ENCODE peak calls at places on chromosomes 4 and X, in eight cellular contexts. E is heart right ventricle; Q is H9; S is CD4-positive, alpha-beta memory T cell; W is heart left ventricle; F is lower lobe of right lung; Y is esophagus muscularis mucosa; L is CD8-positive, alpha-beta memory T cell. K is an unnamed sample.

GRCh38 chrX:40146471-40147398 is 49.0 kb upstream of the BCOR start:
- DNase-seq in L (peak; percentile 59), Y (no peak), Q (peak; percentile 74), F (peak; percentile 65), S (peak; percentile 50), E (no peak), W (peak; percentile 51), K (no peak)

GRCh38 chrX:39682778-39683177 is 415.0 kb downstream of the BCOR start:
- DNase-seq in L (no peak), S (no peak), Q (peak; percentile 55), Y (no peak), W (no peak), F (no peak), E (no peak), K (no peak)

GRCh38 chr4:42627887-42628646 is 28.8 kb downstream of the ATP8A1 start:
- DNase-seq in Y (no peak), Q (peak; percentile 29), E (peak; percentile 88), L (peak; percentile 67), F (no peak), S (no peak), W (peak; percentile 88), K (no peak)

GRCh38 chr4:55951191-55951922 is 2.6 kb downstream of the CEP135 start:
- DNase-seq in E (no peak), S (no peak), Y (no peak), W (no peak), F (no peak), Q (no peak), L (no peak), K (no peak)

GRCh38 chr4:76420311-76420710 is 630 bp downstream of the CCDC158 start:
- DNase-seq in Y (no peak), F (no peak), W (no peak), L (no peak), S (no peak), Q (no peak), E (no peak), K (no peak)

GRCh38 chrX:65926095-65927019 is 113.5 kb downstream of the VSIG4 start:
- DNase-seq in F (no peak), S (peak; percentile 50), Y (no peak), Q (no peak), L (peak; percentile 64), E (no peak), W (no peak), K (no peak)

GRCh38 chr4:67911638-67912037 is 27.8 kb upstream of the TMPRSS11D start:
- DNase-seq in Q (no peak), W (no peak), F (no peak), L (no peak), S (no peak), E (no peak), Y (no peak), K (no peak)

GRCh38 chrX:115023139-115023538 is 5.7 kb upstream of the IL13RA2 start:
- DNase-seq in W (no peak), L (no peak), Q (no peak), F (no peak), S (no peak), E (no peak), Y (no peak), K (no peak)

GRCh38 chr4:139367421-139368090 is 65.3 kb upstream of the NDUFC1 start:
- DNase-seq in Q (no peak), L (no peak), E (no peak), W (no peak), Y (no peak), F (no peak), S (no peak), K (no peak)

GRCh38 chrX:617891-618290 is 12.7 kb upstream of the SHOX start:
- DNase-seq in Y (no peak), Q (no peak), W (no peak), F (no peak), E (no peak), S (no peak), L (no peak), K (no peak)

GRCh38 chrX:134761788-134762187 is 103.5 kb upstream of the PLAC1 start:
- DNase-seq in S (no peak), Y (no peak), W (no peak), L (no peak), Q (no peak), E (no peak), F (no peak), K (no peak)

GRCh38 chrX:131729295-131729694 is 185.4 kb downstream of the OR13H1 start:
- DNase-seq in Q (no peak), L (no peak), Y (no peak), W (peak; percentile 90), F (no peak), E (no peak), S (no peak), K (peak; percentile 63)

GRCh38 chrX:131724292-131724691 is 180.4 kb downstream of the OR13H1 start:
- DNase-seq in E (no peak), Y (no peak), W (no peak), Q (no peak), L (no peak), F (no peak), S (no peak), K (no peak)

GRCh38 chrX:131727778-131728177 is 183.9 kb downstream of the OR13H1 start:
- DNase-seq in S (no peak), F (no peak), W (no peak), L (no peak), Q (no peak), E (no peak), Y (no peak), K (no peak)

GRCh38 chrX:131725001-131725654 is 181.3 kb downstream of the OR13H1 start:
- DNase-seq in E (no peak), S (no peak), L (no peak), Y (no peak), Q (no peak), W (no peak), F (no peak), K (no peak)

DNA sequence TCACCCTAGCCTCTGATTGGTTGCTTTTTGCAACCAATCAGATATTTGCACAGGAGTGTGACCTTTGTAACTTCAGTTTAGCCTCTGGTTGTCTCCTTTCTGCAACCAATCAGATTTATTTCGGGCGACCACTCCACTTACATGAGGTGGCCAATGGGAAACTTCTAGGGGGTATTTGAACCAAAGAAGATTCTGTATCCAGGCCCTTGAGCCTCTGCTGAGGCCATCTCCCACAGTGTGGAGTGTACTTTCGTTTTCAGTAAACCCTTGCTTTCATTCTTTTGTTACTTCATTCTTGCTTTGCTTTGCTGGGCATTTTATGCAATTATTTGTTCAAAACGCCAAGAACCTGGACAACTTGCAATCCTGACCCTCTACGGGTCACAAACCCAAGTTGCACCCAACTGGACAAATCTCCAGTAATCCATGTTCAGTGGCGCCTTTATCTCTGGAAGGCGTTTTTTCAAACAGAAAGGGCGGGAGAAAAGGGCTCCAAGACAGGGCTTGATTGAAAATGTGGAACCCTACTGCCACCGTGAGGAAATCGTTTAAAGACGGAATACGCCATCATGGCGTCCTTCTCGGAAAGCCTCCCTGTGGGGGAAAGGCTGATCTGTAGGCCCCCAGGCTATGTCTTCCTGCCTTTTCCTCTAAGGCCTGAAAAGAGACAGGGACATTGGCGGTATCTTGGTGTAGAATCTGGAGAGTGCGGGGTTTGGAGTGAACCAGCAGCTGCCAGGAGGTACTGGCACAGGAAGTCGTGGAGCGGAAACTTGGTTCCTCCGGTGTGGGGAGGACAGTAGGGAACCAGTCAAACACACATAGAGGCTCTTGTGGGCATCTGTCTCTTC is 184.6 kb downstream of the OR13H1 start:
- DNase-seq in Q (no peak), Y (no peak), W (peak; percentile 70), L (no peak), S (no peak), F (no peak), E (no peak), K (peak; percentile 90)
- H3K27ac ChIP-seq in Q (no peak overlapping the region), Y (no peak overlapping the region), W (peak overlapping the region; percentile 88), L (no peak overlapping the region), S (no peak overlapping the region), F (no peak overlapping the region), E (no peak overlapping the region), K (peak overlapping the region; percentile 86)

GRCh38 chrX:97594825-97595224 is 711.1 kb downstream of the RPA4 start:
- DNase-seq in Q (no peak), Y (no peak), F (no peak), E (no peak), S (no peak), L (no peak), W (no peak), K (no peak)
- H3K27ac ChIP-seq in Q (no peak overlapping the region), Y (no peak overlapping the region), F (no peak overlapping the region), E (no peak overlapping the region), S (no peak overlapping the region), L (no peak overlapping the region), W (no peak overlapping the region), K (no peak overlapping the region)

GRCh38 chr4:155602351-155603140 is 64.1 kb upstream of the GUCY1A1 start:
- DNase-seq in L (no peak), Y (no peak), F (no peak), S (no peak), W (no peak), Q (no peak), E (no peak), K (no peak)

GRCh38 chr4:155599596-155599995 is 67.1 kb upstream of the GUCY1A1 start:
- DNase-seq in Y (no peak), L (no peak), Q (no peak), W (no peak), S (no peak), F (no peak), E (no peak), K (no peak)

GRCh38 chr4:155604718-155605601 is 61.7 kb upstream of the GUCY1A1 start:
- DNase-seq in Q (no peak), Y (no peak), W (peak; percentile 38), F (no peak), S (no peak), E (peak; percentile 14), L (no peak), K (peak; percentile 73)

GRCh38 chr4:155600246-155600645 is 66.4 kb upstream of the GUCY1A1 start:
- DNase-seq in L (no peak), Y (no peak), S (no peak), Q (no peak), E (no peak), W (no peak), F (no peak), K (no peak)

GRCh38 chr4:155603360-155603891 is 63.2 kb upstream of the GUCY1A1 start:
- DNase-seq in F (no peak), W (no peak), Q (no peak), Y (no peak), L (no peak), S (no peak), E (no peak), K (no peak)
- H3K27ac ChIP-seq in F (no peak overlapping the region), W (no peak overlapping the region), Q (no peak overlapping the region), Y (no peak overlapping the region), L (no peak overlapping the region), S (no peak overlapping the region), E (no peak overlapping the region), K (no peak overlapping the region)

GRCh38 chrX:147916375-147916968 is 4.8 kb downstream of the FMR1 start:
- DNase-seq in Y (no peak), W (no peak), S (no peak), L (no peak), Q (no peak), F (no peak), E (no peak), K (no peak)

GRCh38 chrX:147911192-147912022 is at the start of gene FMR1:
- DNase-seq in L (peak; percentile 97), F (peak; percentile 95), E (peak; percentile 91), W (peak; percentile 96), Y (peak; percentile 96), S (peak; percentile 96), Q (peak; percentile 88), K (peak; percentile 97)

GRCh38 chrX:147912093-147912801 is 528 bp downstream of the FMR1 start:
- DNase-seq in Q (no peak), Y (no peak), E (peak; percentile 6), W (peak; percentile 41), F (peak; percentile 39), L (peak; percentile 47), S (peak; percentile 39), K (no peak)

GRCh38 chrX:147914609-147915008 is 2.9 kb downstream of the FMR1 start:
- DNase-seq in Y (no peak), E (no peak), Q (no peak), S (no peak), F (no peak), W (no peak), L (no peak), K (no peak)

GRCh38 chrX:147913570-147913969 is 1.9 kb downstream of the FMR1 start:
- DNase-seq in W (no peak), E (no peak), Q (no peak), Y (no peak), S (no peak), F (no peak), L (no peak), K (no peak)
- H3K27ac ChIP-seq in W (no peak overlapping the region), E (no peak overlapping the region), Q (no peak overlapping the region), Y (no peak overlapping the region), S (peak overlapping the region; percentile 76), F (no peak overlapping the region), L (no peak overlapping the region), K (no peak overlapping the region)